ENCODE peak calls at places on chromosomes 3 and 15, in eight cellular contexts. One of them, this sample, is unnamed.

GRCh38 chr3:20079621-20080020 is 39.4 kb downstream of the KAT2B start:
- DNase-seq in left colon: no peak
- DNase-seq in Kasumi-1: no peak
- DNase-seq in iPS-NIHi11: no peak
- DNase-seq in H9: no peak
- DNase-seq in foreskin keratinocyte: no peak
- DNase-seq in lung microvascular endothelial cell: no peak
- DNase-seq in GM04504: no peak
- DNase-seq in this sample: no peak

GRCh38 chr15:87570186-87570585 is 686.4 kb downstream of the NTRK3 start:
- DNase-seq in H9: no peak
- DNase-seq in left colon: no peak
- DNase-seq in foreskin keratinocyte: no peak
- DNase-seq in iPS-NIHi11: no peak
- DNase-seq in Kasumi-1: no peak
- DNase-seq in lung microvascular endothelial cell: no peak
- DNase-seq in GM04504: no peak
- DNase-seq in this sample: no peak

GRCh38 chr3:156826144-156826895 is at the start of gene LEKR1:
- DNase-seq in Kasumi-1: peak
- DNase-seq in iPS-NIHi11: peak
- DNase-seq in left colon: peak
- DNase-seq in lung microvascular endothelial cell: peak
- DNase-seq in H9: peak
- DNase-seq in foreskin keratinocyte: peak
- DNase-seq in GM04504: peak
- DNase-seq in this sample: peak

GRCh38 chr3:30426319-30426993 is 179.9 kb upstream of the TGFBR2 start:
- DNase-seq in GM04504: no peak
- DNase-seq in Kasumi-1: no peak
- DNase-seq in foreskin keratinocyte: no peak
- DNase-seq in H9: no peak
- DNase-seq in left colon: peak
- DNase-seq in lung microvascular endothelial cell: peak
- DNase-seq in iPS-NIHi11: peak
- DNase-seq in this sample: no peak

GRCh38 chr3:11654166-11654565 is 10.5 kb upstream of the VGLL4 start:
- DNase-seq in left colon: no peak
- DNase-seq in H9: no peak
- DNase-seq in iPS-NIHi11: no peak
- DNase-seq in GM04504: no peak
- DNase-seq in lung microvascular endothelial cell: no peak
- DNase-seq in foreskin keratinocyte: no peak
- DNase-seq in Kasumi-1: no peak
- DNase-seq in this sample: no peak

GRCh38 chr3:55485208-55485791 is 1.8 kb downstream of the WNT5A start:
- DNase-seq in lung microvascular endothelial cell: peak
- DNase-seq in iPS-NIHi11: peak
- DNase-seq in H9: peak
- DNase-seq in Kasumi-1: no peak
- DNase-seq in foreskin keratinocyte: peak
- DNase-seq in GM04504: no peak
- DNase-seq in left colon: peak
- DNase-seq in this sample: peak

GRCh38 chr3:131743126-131743525 is 240.4 kb upstream of the MRPL3 start:
- DNase-seq in Kasumi-1: no peak
- DNase-seq in GM04504: no peak
- DNase-seq in left colon: no peak
- DNase-seq in lung microvascular endothelial cell: no peak
- DNase-seq in iPS-NIHi11: no peak
- DNase-seq in H9: no peak
- DNase-seq in foreskin keratinocyte: no peak
- DNase-seq in this sample: no peak

GRCh38 chr15:86837631-86838030 is 758.0 kb downstream of the AGBL1 start:
- DNase-seq in iPS-NIHi11: peak
- DNase-seq in H9: no peak
- DNase-seq in GM04504: no peak
- DNase-seq in foreskin keratinocyte: no peak
- DNase-seq in lung microvascular endothelial cell: no peak
- DNase-seq in Kasumi-1: no peak
- DNase-seq in left colon: no peak
- DNase-seq in this sample: no peak

GRCh38 chr3:145719118-145719517 is 441.9 kb downstream of the PLOD2 start:
- DNase-seq in foreskin keratinocyte: no peak
- DNase-seq in iPS-NIHi11: peak
- DNase-seq in Kasumi-1: no peak
- DNase-seq in left colon: no peak
- DNase-seq in H9: no peak
- DNase-seq in lung microvascular endothelial cell: no peak
- DNase-seq in GM04504: no peak
- DNase-seq in this sample: no peak

GRCh38 chr3:72683068-72683467 is 165.2 kb downstream of the SHQ1 start:
- DNase-seq in H9: no peak
- DNase-seq in Kasumi-1: no peak
- DNase-seq in iPS-NIHi11: no peak
- DNase-seq in foreskin keratinocyte: no peak
- DNase-seq in lung microvascular endothelial cell: no peak
- DNase-seq in left colon: no peak
- DNase-seq in GM04504: no peak
- DNase-seq in this sample: no peak

GRCh38 chr3:25831578-25831977 is 41.7 kb downstream of the OXSM start:
- DNase-seq in foreskin keratinocyte: no peak
- DNase-seq in iPS-NIHi11: peak
- DNase-seq in lung microvascular endothelial cell: peak
- DNase-seq in Kasumi-1: peak
- DNase-seq in GM04504: no peak
- DNase-seq in H9: no peak
- DNase-seq in left colon: no peak
- DNase-seq in this sample: no peak

GRCh38 chr3:5690490-5690889 is 503.0 kb downstream of the EDEM1 start:
- DNase-seq in GM04504: no peak
- DNase-seq in foreskin keratinocyte: no peak
- DNase-seq in H9: no peak
- DNase-seq in lung microvascular endothelial cell: no peak
- DNase-seq in left colon: no peak
- DNase-seq in iPS-NIHi11: no peak
- DNase-seq in Kasumi-1: no peak
- DNase-seq in this sample: no peak

This sample was measured in left lobe of liver.